ENCODE peak calls at places on chromosomes 13 and 19, in nine cellular contexts. X is psoas muscle, K is ascending aorta, O is breast epithelium, Q is OCI-LY7, J is stomach, H is pancreas, R is testis, T is AG04450. P is an unnamed sample.
A peak's percentile ranks its signal among the peaks of the same experiment; 100 is the strongest.

GRCh38 chr19:7257148-7258041 is 36.8 kb downstream of the INSR start:
- DNase-seq in X (no peak), K (no peak), O (no peak), Q (no peak), J (peak; percentile 59), H (peak; percentile 84), R (peak; percentile 58), T (no peak), P (no peak)

GRCh38 chr19:681029-681626 is 4.9 kb downstream of the FSTL3 start:
- DNase-seq in X (peak; percentile 97), K (peak; percentile 80), O (no peak), Q (peak; percentile 93), J (peak; percentile 90), H (no peak), R (peak; percentile 93), T (no peak), P (peak; percentile 90)

GRCh38 chr19:32976223-32976805 is 4.3 kb downstream of the FAAP24 start:
- DNase-seq in X (peak; percentile 77), K (peak; percentile 70), O (peak; percentile 32), Q (peak; percentile 64), J (peak; percentile 85), H (peak; percentile 48), R (peak; percentile 86), T (no peak), P (peak; percentile 69)

GRCh38 chr13:84962141-84962750 is 837.0 kb downstream of the SLITRK6 start:
- DNase-seq in X (no peak), K (no peak), O (no peak), Q (peak; percentile 75), J (no peak), H (no peak), R (no peak), T (no peak), P (no peak)

GRCh38 chr19:2484178-2484937 is 8.4 kb downstream of the GADD45B start:
- DNase-seq in X (no peak), K (no peak), O (peak; percentile 85), Q (no peak), J (no peak), H (no peak), R (no peak), T (no peak), P (no peak)

GRCh38 chr19:4510435-4511255 is 7.6 kb downstream of the PLIN4 start:
- DNase-seq in X (peak; percentile 74), K (no peak), O (no peak), Q (no peak), J (no peak), H (no peak), R (no peak), T (no peak), P (no peak)

GRCh38 chr19:48935864-48936263 is 2.4 kb downstream of the DHDH start:
- DNase-seq in X (no peak), K (no peak), O (no peak), Q (no peak), J (no peak), H (no peak), R (no peak), T (no peak), P (no peak)

GRCh38 chr13:23637813-23638212 is 67.6 kb downstream of the TNFRSF19 start:
- DNase-seq in X (no peak), K (no peak), O (no peak), Q (no peak), J (no peak), H (no peak), R (no peak), T (no peak), P (peak; percentile 34)

GRCh38 chr13:100890645-100891044 is 216.1 kb upstream of the TMTC4 start:
- DNase-seq in X (no peak), K (no peak), O (no peak), Q (no peak), J (no peak), H (no peak), R (no peak), T (no peak), P (no peak)

GRCh38 chr13:52158629-52159158 is 703 bp downstream of the NEK3 start:
- DNase-seq in X (peak; percentile 52), K (no peak), O (no peak), Q (no peak), J (no peak), H (peak; percentile 24), R (peak; percentile 70), T (no peak), P (peak; percentile 32)

GRCh38 chr13:36493046-36493445 is 60.8 kb downstream of the CCNA1 start:
- DNase-seq in X (no peak), K (no peak), O (no peak), Q (no peak), J (no peak), H (no peak), R (no peak), T (no peak), P (no peak)

GRCh38 chr19:42540071-42540553 is 11.8 kb upstream of the CEACAM1 start:
- DNase-seq in X (no peak), K (peak; percentile 11), O (no peak), Q (no peak), J (peak; percentile 1), H (no peak), R (no peak), T (no peak), P (no peak)

GRCh38 chr19:42546831-42547500 is 18.7 kb upstream of the CEACAM1 start:
- DNase-seq in X (no peak), K (peak; percentile 19), O (no peak), Q (no peak), J (no peak), H (no peak), R (no peak), T (no peak), P (no peak)

GRCh38 chr19:42538841-42539709 is 10.8 kb upstream of the CEACAM1 start:
- DNase-seq in X (no peak), K (peak; percentile 24), O (no peak), Q (no peak), J (no peak), H (no peak), R (no peak), T (no peak), P (no peak)

GRCh38 chr19:42544146-42544545 is 15.9 kb upstream of the CEACAM1 start:
- DNase-seq in X (no peak), K (no peak), O (no peak), Q (no peak), J (no peak), H (no peak), R (no peak), T (no peak), P (no peak)

DNA sequence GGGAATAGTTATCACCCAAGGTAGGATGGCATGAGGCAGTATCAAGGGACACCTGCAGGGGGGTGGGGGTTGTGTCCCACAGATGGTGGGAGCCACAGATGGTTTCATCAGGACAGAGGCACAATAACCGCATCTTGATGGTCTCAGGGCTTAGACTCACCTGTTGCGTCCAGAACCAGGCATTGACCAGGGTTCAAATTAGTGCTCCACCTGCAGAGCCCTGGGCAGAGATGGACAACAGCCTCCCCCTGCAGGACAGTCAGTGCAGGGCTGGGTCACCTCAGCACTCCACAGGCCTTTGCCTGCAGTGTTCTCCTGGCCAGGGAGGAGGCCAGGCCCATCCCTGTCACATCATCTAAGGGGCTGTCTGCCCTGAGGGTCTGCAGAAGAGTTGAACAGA is 14.5 kb upstream of the CEACAM1 start:
- DNase-seq in X (no peak), K (no peak), O (no peak), Q (no peak), J (no peak), H (no peak), R (no peak), T (no peak), P (no peak)
- TF ChIP-seq CTCF in X (no peak), K (no peak), O (no peak), Q (no peak), J (no peak), H (no peak), R (no peak), T (no peak), P (no peak)

DNA sequence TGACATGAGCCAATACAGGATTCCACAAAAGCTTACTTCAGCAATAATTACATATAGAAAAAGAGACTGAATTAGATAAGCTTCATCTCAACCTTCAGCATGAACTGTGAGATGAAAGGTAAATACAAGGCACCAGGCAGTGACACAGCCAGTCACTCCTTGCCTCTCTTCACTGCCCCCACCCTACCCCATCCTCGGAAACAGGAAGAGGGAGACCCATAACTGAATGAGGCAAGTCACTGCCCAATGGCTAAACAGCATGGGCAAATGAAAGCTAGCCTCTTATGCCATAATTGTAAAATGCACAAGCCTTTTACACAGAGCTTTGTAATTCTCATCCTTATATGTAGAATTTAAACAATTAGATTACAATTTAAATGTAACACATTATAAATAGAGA is 1.7 kb downstream of the ZNF160 start:
- DNase-seq in X (no peak), K (no peak), O (no peak), Q (peak; percentile 33), J (no peak), H (no peak), R (no peak), T (no peak), P (no peak)
- H3K4me3 ChIP-seq in X (peak overlapping the region; percentile 93), K (peak overlapping the region; percentile 69), O (peak overlapping the region; percentile 77), Q (peak overlapping the region; percentile 99), J (no peak overlapping the region), H (no peak overlapping the region), R (no peak overlapping the region), T (peak overlapping the region; percentile 95), P (peak overlapping the region; percentile 75)

DNA sequence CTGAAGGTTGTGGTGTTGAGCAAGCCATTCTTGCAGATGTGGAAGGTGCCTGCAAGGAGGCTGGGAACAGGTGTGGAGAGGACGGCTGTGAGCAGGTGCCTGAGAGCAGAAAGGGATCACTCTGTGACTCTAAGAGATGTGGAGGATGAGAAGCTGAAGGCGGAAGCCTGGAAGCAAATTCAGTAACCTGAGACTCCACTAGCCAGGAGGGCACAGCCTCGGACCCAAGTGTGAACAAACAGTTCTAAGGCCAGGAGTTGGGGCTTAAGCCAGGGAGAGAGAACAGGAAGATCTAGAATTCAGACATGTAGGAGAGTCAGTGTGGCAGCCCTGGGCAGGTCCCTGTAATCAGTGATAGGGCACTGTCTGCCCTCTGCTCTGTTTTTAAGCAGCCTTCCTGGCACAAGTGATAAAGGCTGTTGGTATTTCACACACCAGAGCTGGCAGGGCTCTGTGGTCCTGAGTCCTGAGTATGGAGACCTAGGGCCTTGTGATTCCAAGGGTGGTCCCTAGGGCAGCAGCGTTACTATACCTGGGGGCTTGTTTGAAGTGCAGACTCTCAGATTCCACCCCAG is 131.3 kb downstream of the SLC7A1 start:
- DNase-seq in X (no peak), K (no peak), O (no peak), Q (no peak), J (no peak), H (no peak), R (no peak), T (no peak), P (no peak)
- H3K9me3 ChIP-seq in X (no peaks in the 10 kb centered on the region), K (no peaks in the 10 kb centered on the region), O (no peaks in the 10 kb centered on the region), Q (no peaks in the 10 kb centered on the region), J (no peaks in the 10 kb centered on the region), H (no peaks in the 10 kb centered on the region), R (no peaks in the 10 kb centered on the region), T (no peaks in the 10 kb centered on the region), P (no peaks in the 10 kb centered on the region)

DNA sequence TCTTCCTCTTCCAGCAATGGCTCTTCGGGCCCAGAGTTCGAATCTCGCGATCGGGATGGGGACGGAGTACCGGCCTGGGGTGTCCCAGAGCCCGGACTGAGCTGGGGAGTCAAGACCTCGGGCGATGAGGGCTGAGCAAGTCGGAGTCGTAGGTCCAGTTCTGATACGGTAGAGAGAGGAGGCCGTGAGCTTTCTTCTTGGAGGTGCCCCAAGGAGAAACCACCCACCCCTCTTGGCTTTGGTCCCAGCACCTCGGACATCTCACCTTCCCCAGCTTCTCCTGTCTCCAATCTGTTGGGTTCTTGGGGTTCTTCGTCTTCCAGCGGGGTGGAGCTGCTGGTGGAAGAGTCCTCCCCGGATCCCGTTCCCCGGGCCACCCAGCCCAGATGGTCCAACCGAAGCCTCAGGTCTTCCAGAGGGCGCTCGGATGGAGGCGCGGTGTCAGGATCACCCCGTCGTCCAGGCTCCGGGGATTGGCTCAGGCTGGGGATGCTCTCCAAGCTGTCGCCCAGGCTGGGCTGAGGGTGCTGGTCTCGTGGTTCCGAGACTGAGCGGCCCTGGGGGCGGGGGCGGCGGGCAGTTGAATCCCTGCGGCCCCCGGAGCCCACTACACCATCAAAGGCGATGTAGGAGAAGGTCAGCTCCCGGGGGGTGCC is 2.5 kb downstream of the RTN2 start:
- DNase-seq in X (peak; percentile 56), K (no peak), O (no peak), Q (no peak), J (no peak), H (no peak), R (no peak), T (no peak), P (no peak)
- TF ChIP-seq CTCF in X (no peak), K (no peak), O (no peak), Q (no peak), J (no peak), H (no peak), R (no peak), T (no peak), P (no peak)